ENCODE peak calls at places on chromosomes 4 and X, in six cellular contexts. V is heart left ventricle; D is spleen; H is SK-N-SH; E is MG63; M is naive thymus-derived CD4-positive, alpha-beta T cell. R is an unnamed sample.

GRCh38 chrX:66000628-66001275 is 39.1 kb downstream of the VSIG4 start:
- DNase-seq in H (no peak), M (no peak), V (no peak), D (no peak), E (no peak), R (no peak)

GRCh38 chr4:105923507-105924238 is 28.4 kb downstream of the NPNT start:
- DNase-seq in H (no peak), M (no peak), E (no peak), D (no peak), V (no peak), R (peak; percentile 18)

GRCh38 chr4:22238742-22239141 is 277.1 kb downstream of the ADGRA3 start:
- DNase-seq in V (no peak), M (no peak), H (peak; percentile 4), E (no peak), D (no peak), R (no peak)

GRCh38 chr4:98932539-98932938 is 3.6 kb upstream of the EIF4E start:
- DNase-seq in V (no peak), D (no peak), H (no peak), E (no peak), M (no peak), R (no peak)

GRCh38 chrX:45888518-45888917 is 656.7 kb downstream of the ZNF674 start:
- DNase-seq in E (no peak), V (no peak), H (no peak), M (no peak), D (no peak), R (no peak)

GRCh38 chr4:5027366-5027765 is 8.1 kb upstream of the CYTL1 start:
- DNase-seq in D (no peak), V (no peak), E (no peak), H (no peak), M (no peak), R (no peak)

GRCh38 chrX:6852869-6853268 is 294.6 kb upstream of the STS start:
- DNase-seq in E (no peak), H (no peak), V (no peak), M (no peak), D (no peak), R (no peak)

GRCh38 chr4:107902715-107903114 is 28.6 kb upstream of the CYP2U1 start:
- DNase-seq in E (no peak), D (no peak), M (no peak), H (no peak), V (no peak), R (no peak)

GRCh38 chr4:144948009-144948408 is 150.0 kb downstream of the ANAPC10 start:
- DNase-seq in V (no peak), E (no peak), D (no peak), H (no peak), M (no peak), R (no peak)

GRCh38 chr4:117817316-117817715 is 217.0 kb upstream of the NDST3 start:
- DNase-seq in V (no peak), H (no peak), E (no peak), M (no peak), D (no peak), R (no peak)

GRCh38 chr4:4606321-4606720 is 64.5 kb upstream of the STX18 start:
- DNase-seq in H (no peak), D (no peak), V (no peak), M (no peak), E (no peak), R (no peak)

GRCh38 chrX:139967300-139967699 is 2.0 kb upstream of the CXorf66 start:
- DNase-seq in D (no peak), H (peak; percentile 15), M (no peak), V (no peak), E (peak; percentile 1), R (no peak)

GRCh38 chr4:137519406-137519805 is 12.9 kb downstream of the PCDH18 start:
- DNase-seq in V (no peak), D (no peak), M (no peak), H (no peak), E (peak; percentile 58), R (no peak)

GRCh38 chr4:74682567-74683359 is 111.6 kb downstream of the BTC start:
- DNase-seq in M (no peak), D (no peak), V (no peak), E (peak; percentile 88), H (no peak), R (peak; percentile 97)

GRCh38 chrX:120791013-120791643 is 84.5 kb downstream of the CT47B1 start:
- DNase-seq in H (no peak), M (no peak), V (peak; percentile 56), D (no peak), E (peak; percentile 69), R (peak; percentile 23)

GRCh38 chr4:36269116-36269515 is 12.3 kb upstream of the DTHD1 start:
- DNase-seq in H (no peak), V (no peak), M (peak; percentile 47), D (no peak), E (no peak), R (no peak)

GRCh38 chrX:78104447-78105176 is 564 bp downstream of the PGK1 start:
- DNase-seq in V (peak; percentile 53), H (peak; percentile 19), E (peak; percentile 50), D (peak; percentile 84), M (peak; percentile 24), R (no peak)

GRCh38 chr4:801436-802124 is 24.3 kb downstream of the CPLX1 start:
- DNase-seq in V (no peak), H (no peak), D (peak; percentile 12), M (no peak), E (no peak), R (no peak)

GRCh38 chr4:18166925-18167324 is 145.4 kb upstream of the LCORL start:
- DNase-seq in H (no peak), V (no peak), E (no peak), D (no peak), M (no peak), R (no peak)

GRCh38 chr4:122744229-122744628 is 11.7 kb downstream of the BBS12 start:
- DNase-seq in M (no peak), V (no peak), H (no peak), D (no peak), E (peak; percentile 18), R (no peak)

GRCh38 chrX:142156567-142156966 is 48.5 kb downstream of the MAGEC2 start:
- DNase-seq in H (no peak), M (no peak), V (no peak), D (no peak), E (no peak), R (no peak)

GRCh38 chr4:96525901-96526300 is 686.0 kb downstream of the PDHA2 start:
- DNase-seq in H (no peak), V (no peak), D (no peak), E (no peak), M (no peak), R (no peak)

GRCh38 chr4:151322565-151322964 is 2.8 kb downstream of the SH3D19 start:
- DNase-seq in D (no peak), V (no peak), M (no peak), H (no peak), E (no peak), R (no peak)

GRCh38 chr4:16418814-16419213 is 192.5 kb upstream of the TAPT1 start:
- DNase-seq in D (no peak), M (no peak), H (no peak), E (peak; percentile 30), V (no peak), R (peak; percentile 56)

GRCh38 chr4:25401066-25401465 is 24.0 kb downstream of the ANAPC4 start:
- DNase-seq in H (no peak), M (no peak), V (no peak), E (no peak), D (no peak), R (no peak)

GRCh38 chrX:44462851-44463250 is 79.8 kb downstream of the FUNDC1 start:
- DNase-seq in E (peak; percentile 27), D (no peak), V (peak; percentile 33), M (no peak), H (no peak), R (no peak)

GRCh38 chrX:50475208-50475607 is 4.6 kb upstream of the DGKK start:
- DNase-seq in E (no peak), M (no peak), V (no peak), D (no peak), H (no peak), R (no peak)
- H3K27me3 ChIP-seq in E (peaks cover 5% of the 10 kb centered on the region), M (no peaks in the 10 kb centered on the region), V (peaks cover 44% of the 10 kb centered on the region), D (peaks cover 24% of the 10 kb centered on the region), H (peaks cover 17% of the 10 kb centered on the region), R (peaks cover 22% of the 10 kb centered on the region)

GRCh38 chr4:177308842-177309524 is 691 bp upstream of the NEIL3 start:
- DNase-seq in D (no peak), M (no peak), V (no peak), E (no peak), H (no peak), R (no peak)
- H3K4me3 ChIP-seq in D (peak overlapping the region; percentile 73), M (peak overlapping the region; percentile 78), V (peak overlapping the region; percentile 69), E (peak overlapping the region; percentile 79), H (peak overlapping the region; percentile 97), R (peak overlapping the region; percentile 85)

DNA sequence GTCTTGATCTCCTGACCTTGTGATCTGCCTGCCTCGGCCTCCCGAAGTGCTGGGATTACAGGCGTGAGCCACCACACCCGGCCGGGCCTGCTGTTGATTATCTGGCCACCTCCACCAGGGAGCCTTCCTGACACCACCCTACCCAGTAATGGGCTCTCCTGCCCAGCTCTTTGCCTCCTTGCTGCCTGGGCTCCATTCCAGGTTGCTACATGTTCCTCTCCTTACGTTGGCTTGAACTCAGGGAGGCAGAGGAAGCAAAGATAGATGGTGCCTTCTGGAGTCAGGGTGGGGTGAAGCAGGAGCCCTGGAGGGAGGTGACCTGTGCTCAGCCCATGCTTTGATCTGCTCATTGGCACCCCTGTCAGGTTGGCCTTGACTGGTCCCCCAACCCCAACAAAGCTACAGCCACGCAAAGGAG is 26.3 kb downstream of the FLNA start:
- DNase-seq in V (peak; percentile 27), D (peak; percentile 51), E (peak; percentile 49), H (no peak), M (no peak), R (no peak)
- H3K36me3 ChIP-seq in V (peaks cover 46% of the 10 kb centered on the region), D (no peaks in the 10 kb centered on the region), E (peaks cover 44% of the 10 kb centered on the region), H (peaks cover 45% of the 10 kb centered on the region), M (peaks cover 8% of the 10 kb centered on the region), R (no peaks in the 10 kb centered on the region)

DNA sequence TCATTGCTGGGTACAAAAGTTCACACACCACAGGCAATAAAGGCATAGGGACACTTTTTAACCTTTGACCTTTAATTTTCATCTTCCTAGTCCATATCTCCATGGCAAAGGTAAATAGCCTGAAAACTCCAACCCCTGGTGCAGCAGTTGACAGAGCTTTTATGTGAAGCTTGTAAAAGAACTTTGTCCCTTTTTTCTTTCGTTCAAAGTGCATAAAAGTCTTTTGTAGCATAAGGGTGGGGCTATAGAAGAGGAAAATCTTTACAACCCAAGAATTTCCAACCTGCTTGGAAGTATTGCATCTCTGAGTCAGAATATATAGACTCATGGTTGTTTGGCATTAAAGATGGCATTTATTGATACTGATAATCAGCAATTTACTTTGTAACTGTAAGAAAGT is 20.4 kb downstream of the POF1B start:
- DNase-seq in E (no peak), V (no peak), H (no peak), D (no peak), M (no peak), R (no peak)
- H3K27me3 ChIP-seq in E (no peaks in the 10 kb centered on the region), V (no peaks in the 10 kb centered on the region), H (no peaks in the 10 kb centered on the region), D (no peaks in the 10 kb centered on the region), M (no peaks in the 10 kb centered on the region), R (no peaks in the 10 kb centered on the region)

GRCh38 chr4:66048861-66049260 is 378.6 kb upstream of the EPHA5 start:
- DNase-seq in M (no peak), E (no peak), H (no peak), D (no peak), V (no peak), R (no peak)
- H3K4me3 ChIP-seq in M (no peak overlapping the region), E (no peak overlapping the region), H (no peak overlapping the region), D (no peak overlapping the region), V (no peak overlapping the region), R (no peak overlapping the region)